ENCODE peak calls at places on chromosome 10, in five cellular contexts. One of them, this sample, is unnamed.

GRCh38 chr10:37301271-37301670 is 175.9 kb downstream of the ANKRD30A start:
- DNase-seq in stimulated activated CD4-positive, alpha-beta T cell treated with anti-CD3 and anti-CD28 coated beads, Interleukin-4, amount 100 ng/mL, for 1 hour: no peak
- DNase-seq in A172: no peak
- DNase-seq in dorsolateral prefrontal cortex: no peak
- DNase-seq in cardiac muscle cell: no peak
- DNase-seq in this sample: no peak

GRCh38 chr10:70757856-70758255 is 27.3 kb downstream of the TBATA start:
- DNase-seq in dorsolateral prefrontal cortex: peak
- DNase-seq in stimulated activated CD4-positive, alpha-beta T cell treated with anti-CD3 and anti-CD28 coated beads, Interleukin-4, amount 100 ng/mL, for 1 hour: no peak
- DNase-seq in A172: no peak
- DNase-seq in cardiac muscle cell: no peak
- DNase-seq in this sample: no peak

GRCh38 chr10:17022399-17022798 is 107.2 kb downstream of the CUBN start:
- DNase-seq in dorsolateral prefrontal cortex: no peak
- DNase-seq in A172: no peak
- DNase-seq in cardiac muscle cell: peak
- DNase-seq in stimulated activated CD4-positive, alpha-beta T cell treated with anti-CD3 and anti-CD28 coated beads, Interleukin-4, amount 100 ng/mL, for 1 hour: no peak
- DNase-seq in this sample: no peak

GRCh38 chr10:29470355-29470705 is 164.4 kb downstream of the SVIL start:
- DNase-seq in A172: no peak
- DNase-seq in cardiac muscle cell: peak
- DNase-seq in stimulated activated CD4-positive, alpha-beta T cell treated with anti-CD3 and anti-CD28 coated beads, Interleukin-4, amount 100 ng/mL, for 1 hour: peak
- DNase-seq in dorsolateral prefrontal cortex: no peak
- DNase-seq in this sample: no peak

GRCh38 chr10:104659809-104660208 is 18.7 kb downstream of the SORCS3 start:
- DNase-seq in cardiac muscle cell: no peak
- DNase-seq in stimulated activated CD4-positive, alpha-beta T cell treated with anti-CD3 and anti-CD28 coated beads, Interleukin-4, amount 100 ng/mL, for 1 hour: no peak
- DNase-seq in A172: no peak
- DNase-seq in dorsolateral prefrontal cortex: no peak
- DNase-seq in this sample: no peak

GRCh38 chr10:129364949-129365348 is 102.1 kb upstream of the MGMT start:
- DNase-seq in cardiac muscle cell: no peak
- DNase-seq in dorsolateral prefrontal cortex: no peak
- DNase-seq in A172: no peak
- DNase-seq in stimulated activated CD4-positive, alpha-beta T cell treated with anti-CD3 and anti-CD28 coated beads, Interleukin-4, amount 100 ng/mL, for 1 hour: no peak
- DNase-seq in this sample: no peak

GRCh38 chr10:123995082-123995460 is 98.3 kb downstream of the CHST15 start:
- DNase-seq in dorsolateral prefrontal cortex: no peak
- DNase-seq in A172: peak
- DNase-seq in stimulated activated CD4-positive, alpha-beta T cell treated with anti-CD3 and anti-CD28 coated beads, Interleukin-4, amount 100 ng/mL, for 1 hour: no peak
- DNase-seq in cardiac muscle cell: no peak
- DNase-seq in this sample: no peak

GRCh38 chr10:116826803-116827202 is 22.5 kb upstream of the ENO4 start:
- DNase-seq in stimulated activated CD4-positive, alpha-beta T cell treated with anti-CD3 and anti-CD28 coated beads, Interleukin-4, amount 100 ng/mL, for 1 hour: no peak
- DNase-seq in dorsolateral prefrontal cortex: no peak
- DNase-seq in A172: peak
- DNase-seq in cardiac muscle cell: no peak
- DNase-seq in this sample: no peak

GRCh38 chr10:11322698-11323097 is 288.8 kb downstream of the USP6NL start:
- DNase-seq in A172: no peak
- DNase-seq in stimulated activated CD4-positive, alpha-beta T cell treated with anti-CD3 and anti-CD28 coated beads, Interleukin-4, amount 100 ng/mL, for 1 hour: no peak
- DNase-seq in cardiac muscle cell: no peak
- DNase-seq in dorsolateral prefrontal cortex: no peak
- DNase-seq in this sample: no peak

GRCh38 chr10:47457826-47458225 is 26.1 kb downstream of the ANXA8 start:
- DNase-seq in stimulated activated CD4-positive, alpha-beta T cell treated with anti-CD3 and anti-CD28 coated beads, Interleukin-4, amount 100 ng/mL, for 1 hour: no peak
- DNase-seq in A172: no peak
- DNase-seq in cardiac muscle cell: no peak
- DNase-seq in dorsolateral prefrontal cortex: no peak
- DNase-seq in this sample: no peak

GRCh38 chr10:26727005-26727404 is 29.5 kb downstream of the PDSS1 start:
- DNase-seq in dorsolateral prefrontal cortex: no peak
- DNase-seq in A172: no peak
- DNase-seq in stimulated activated CD4-positive, alpha-beta T cell treated with anti-CD3 and anti-CD28 coated beads, Interleukin-4, amount 100 ng/mL, for 1 hour: no peak
- DNase-seq in cardiac muscle cell: no peak
- DNase-seq in this sample: no peak

GRCh38 chr10:10520391-10521385 is 497.0 kb upstream of the CELF2 start:
- DNase-seq in A172: no peak
- DNase-seq in dorsolateral prefrontal cortex: no peak
- DNase-seq in cardiac muscle cell: no peak
- DNase-seq in stimulated activated CD4-positive, alpha-beta T cell treated with anti-CD3 and anti-CD28 coated beads, Interleukin-4, amount 100 ng/mL, for 1 hour: no peak
- DNase-seq in this sample: peak

GRCh38 chr10:107165007-107165406 is 501 bp upstream of the SORCS1 start:
- DNase-seq in A172: no peak
- DNase-seq in dorsolateral prefrontal cortex: no peak
- DNase-seq in stimulated activated CD4-positive, alpha-beta T cell treated with anti-CD3 and anti-CD28 coated beads, Interleukin-4, amount 100 ng/mL, for 1 hour: no peak
- DNase-seq in cardiac muscle cell: no peak
- DNase-seq in this sample: no peak

GRCh38 chr10:17353568-17353967 is 100.8 kb downstream of the ST8SIA6 start:
- DNase-seq in cardiac muscle cell: no peak
- DNase-seq in stimulated activated CD4-positive, alpha-beta T cell treated with anti-CD3 and anti-CD28 coated beads, Interleukin-4, amount 100 ng/mL, for 1 hour: no peak
- DNase-seq in dorsolateral prefrontal cortex: no peak
- DNase-seq in A172: peak
- DNase-seq in this sample: no peak

GRCh38 chr10:66782144-66782543 is 143.7 kb upstream of the LRRTM3 start:
- DNase-seq in A172: no peak
- DNase-seq in dorsolateral prefrontal cortex: no peak
- DNase-seq in cardiac muscle cell: no peak
- DNase-seq in stimulated activated CD4-positive, alpha-beta T cell treated with anti-CD3 and anti-CD28 coated beads, Interleukin-4, amount 100 ng/mL, for 1 hour: no peak
- DNase-seq in this sample: no peak

GRCh38 chr10:108688314-108688713 is 1235.0 kb downstream of the XPNPEP1 start:
- DNase-seq in dorsolateral prefrontal cortex: no peak
- DNase-seq in A172: no peak
- DNase-seq in stimulated activated CD4-positive, alpha-beta T cell treated with anti-CD3 and anti-CD28 coated beads, Interleukin-4, amount 100 ng/mL, for 1 hour: no peak
- DNase-seq in cardiac muscle cell: no peak
- DNase-seq in this sample: no peak

GRCh38 chr10:118508355-118508754 is 87.1 kb downstream of the PRLHR start:
- DNase-seq in stimulated activated CD4-positive, alpha-beta T cell treated with anti-CD3 and anti-CD28 coated beads, Interleukin-4, amount 100 ng/mL, for 1 hour: no peak
- DNase-seq in A172: no peak
- DNase-seq in dorsolateral prefrontal cortex: no peak
- DNase-seq in cardiac muscle cell: no peak
- DNase-seq in this sample: no peak

GRCh38 chr10:94546058-94546595 is 539 bp downstream of the HELLS start:
- DNase-seq in cardiac muscle cell: peak
- DNase-seq in A172: peak
- DNase-seq in dorsolateral prefrontal cortex: no peak
- DNase-seq in stimulated activated CD4-positive, alpha-beta T cell treated with anti-CD3 and anti-CD28 coated beads, Interleukin-4, amount 100 ng/mL, for 1 hour: no peak
- DNase-seq in this sample: peak

GRCh38 chr10:2968401-2968800 is 98.9 kb upstream of the PFKP start:
- DNase-seq in A172: peak
- DNase-seq in cardiac muscle cell: no peak
- DNase-seq in stimulated activated CD4-positive, alpha-beta T cell treated with anti-CD3 and anti-CD28 coated beads, Interleukin-4, amount 100 ng/mL, for 1 hour: no peak
- DNase-seq in dorsolateral prefrontal cortex: no peak
- DNase-seq in this sample: no peak

This sample was measured in Kasumi-1.